ENCODE peak calls at places on chromosomes 2 and 18, in five cellular contexts. T is Peyer's patch; A is CD8-positive, alpha-beta T cell; G is lung; R is HFFc6. K is an unnamed sample.

GRCh38 chr18:58302811-58303210 is 258.8 kb downstream of the NEDD4L start:
- DNase-seq in G (no peak), R (no peak), T (no peak), A (no peak), K (no peak)

GRCh38 chr18:43590182-43590903 is 313.1 kb upstream of the SYT4 start:
- DNase-seq in G (no peak), A (no peak), T (no peak), R (no peak), K (no peak)

GRCh38 chr18:55283309-55283708 is 304.7 kb downstream of the TCF4 start:
- DNase-seq in T (no peak), R (no peak), G (no peak), A (no peak), K (no peak)

GRCh38 chr18:48135436-48135966 is 205.0 kb upstream of the SMAD2 start:
- DNase-seq in R (no peak), T (no peak), A (no peak), G (no peak), K (no peak)

GRCh38 chr2:23206652-23207051 is 178.3 kb upstream of the KLHL29 start:
- DNase-seq in T (no peak), A (no peak), R (no peak), G (no peak), K (no peak)

GRCh38 chr18:6728809-6729246 is 688 bp upstream of the ARHGAP28 start:
- DNase-seq in G (no peak), T (no peak), R (no peak), A (no peak), K (no peak)

GRCh38 chr2:202455114-202455513 is 79.0 kb downstream of the BMPR2 start:
- DNase-seq in G (no peak), T (no peak), A (no peak), R (no peak), K (no peak)

GRCh38 chr2:214410128-214410775 is 602 bp upstream of the VWC2L start:
- DNase-seq in R (no peak), T (no peak), G (no peak), A (no peak), K (no peak)

DNA sequence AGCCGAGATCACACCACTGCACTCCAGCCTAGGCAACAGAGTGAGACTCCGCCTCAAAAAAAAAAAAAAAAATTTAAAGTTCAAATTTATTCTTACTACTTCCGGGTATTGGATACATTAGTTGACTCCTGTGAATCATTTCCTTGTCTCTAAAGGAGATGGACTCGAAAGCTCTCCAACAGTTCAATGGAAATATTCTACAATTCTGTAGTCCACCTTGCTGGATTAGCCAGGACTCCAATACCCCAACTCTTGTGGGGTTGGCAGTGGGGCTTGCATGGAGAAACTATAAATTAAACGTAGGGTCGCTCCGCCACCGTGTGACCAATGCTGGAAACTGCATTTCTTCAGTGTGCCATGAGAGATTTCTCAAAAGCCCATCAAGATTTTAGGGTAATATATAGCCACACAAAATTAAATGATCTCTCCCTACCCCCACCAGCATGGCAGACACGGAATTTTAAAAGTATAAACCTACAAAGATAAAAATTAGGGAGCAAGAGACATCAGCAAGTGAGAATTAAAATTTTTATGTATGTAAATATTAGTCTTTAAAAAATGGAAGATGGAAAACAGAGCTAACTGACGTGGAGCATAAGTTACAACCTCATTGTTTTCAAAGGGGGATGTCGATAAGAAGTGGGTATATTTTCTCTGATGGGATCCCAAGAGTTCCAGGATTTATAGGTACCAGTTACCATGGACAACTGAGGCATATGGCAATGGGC is 27.8 kb upstream of the GAREM2 start:
- DNase-seq in A (peak), T (peak), R (peak), G (peak), K (peak)
- TF ChIP-seq CTCF in A (peak), T (peak), R (peak), G (peak), K (peak)

DNA sequence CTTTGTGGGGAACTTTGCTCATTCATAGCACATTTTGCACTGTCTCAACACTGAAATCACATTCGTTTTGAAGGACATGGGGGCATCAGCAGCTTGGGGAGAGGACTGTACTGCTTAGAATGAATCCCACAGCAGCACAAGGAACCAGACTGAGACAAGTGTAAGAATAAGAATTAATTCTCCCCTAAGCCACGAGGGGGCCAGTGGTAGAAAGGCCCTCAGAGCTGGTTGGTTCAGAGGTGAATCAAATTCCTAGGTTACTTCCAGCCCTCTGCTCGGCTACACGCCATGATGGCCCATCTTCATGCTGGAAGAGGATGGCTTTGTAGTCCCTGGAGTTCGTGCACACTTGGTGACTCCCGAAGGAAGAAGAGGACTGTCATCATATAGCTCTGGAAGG is 12.0 kb upstream of the MC5R start:
- DNase-seq in G (no peak), T (no peak), R (no peak), A (no peak), K (no peak)
- TF ChIP-seq CTCF in G (no peak), T (no peak), R (peak), A (no peak), K (no peak)

GRCh38 chr2:56191617-56192016 is 7.8 kb downstream of the CCDC85A start:
- DNase-seq in R (peak), T (no peak), A (no peak), G (no peak), K (no peak)
- TF ChIP-seq CTCF in R (peak), T (peak), A (no peak), G (peak), K (peak)

DNA sequence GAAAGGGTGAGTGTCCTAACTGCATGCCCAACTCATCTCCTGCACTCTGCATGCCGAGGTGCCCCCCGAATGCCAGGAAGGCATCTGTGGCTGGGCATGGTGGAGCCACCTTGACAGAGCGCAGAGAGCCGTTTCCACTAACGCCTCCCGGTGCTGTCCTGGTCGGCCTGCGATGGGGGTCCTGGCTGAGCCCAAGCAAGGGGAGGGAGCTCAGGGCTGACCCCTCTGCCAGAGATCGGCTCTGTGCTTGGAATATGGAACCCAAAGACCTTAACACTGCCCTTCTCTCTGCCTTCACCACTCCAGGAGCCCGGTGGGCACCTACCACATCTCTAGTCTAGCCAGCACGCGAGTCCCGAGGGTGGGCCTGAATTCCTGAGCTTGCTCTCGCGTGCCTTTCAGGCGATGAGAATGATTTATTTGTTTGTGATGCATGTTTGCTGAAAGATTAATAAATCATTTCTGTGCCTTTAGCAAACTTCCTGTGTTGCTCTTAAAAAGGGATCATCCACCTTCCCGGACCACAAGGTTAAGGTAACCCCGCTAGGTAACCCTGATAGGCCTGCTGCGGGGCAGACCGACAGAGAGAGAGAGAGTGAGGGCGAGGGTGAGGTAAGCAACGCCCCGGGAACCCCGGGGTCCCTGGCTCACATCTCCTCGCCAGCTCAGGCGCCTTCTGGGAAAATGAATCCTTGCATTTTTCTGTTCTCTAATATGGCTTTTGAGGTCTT is 35.3 kb downstream of the PDIA6 start:
- DNase-seq in T (no peak), G (no peak), A (no peak), R (no peak), K (no peak)
- TF ChIP-seq CTCF in T (no peak), G (no peak), A (no peak), R (no peak), K (no peak)

GRCh38 chr2:27972311-27972710 is 81.8 kb downstream of the BABAM2 start:
- DNase-seq in R (no peak), G (no peak), T (no peak), A (no peak), K (no peak)

GRCh38 chr2:27977623-27978312 is 87.2 kb downstream of the BABAM2 start:
- DNase-seq in A (no peak), G (no peak), T (no peak), R (peak), K (peak)

DNA sequence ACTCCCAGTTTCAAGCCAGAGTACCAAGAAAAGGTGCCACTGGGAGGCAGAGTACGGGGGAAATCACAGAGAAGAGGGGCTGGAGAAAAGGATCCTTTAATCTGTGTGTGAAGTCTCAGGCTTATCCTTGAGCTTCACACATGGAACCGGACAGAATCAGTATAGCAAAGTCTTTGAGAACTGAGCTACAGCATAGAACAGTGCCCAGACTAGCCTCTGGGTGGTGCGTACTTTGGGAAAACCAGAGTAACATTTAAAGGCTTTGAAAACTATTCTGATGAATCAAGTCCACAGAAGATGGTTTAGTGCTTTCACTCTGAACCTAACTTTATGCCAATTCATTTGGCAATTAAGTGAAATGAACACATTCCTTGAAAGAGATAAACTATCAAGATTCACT is 83.1 kb downstream of the BABAM2 start:
- DNase-seq in R (peak), G (no peak), A (no peak), T (no peak), K (no peak)
- TF ChIP-seq CTCF in R (peak), G (no peak), A (no peak), T (no peak), K (peak)

DNA sequence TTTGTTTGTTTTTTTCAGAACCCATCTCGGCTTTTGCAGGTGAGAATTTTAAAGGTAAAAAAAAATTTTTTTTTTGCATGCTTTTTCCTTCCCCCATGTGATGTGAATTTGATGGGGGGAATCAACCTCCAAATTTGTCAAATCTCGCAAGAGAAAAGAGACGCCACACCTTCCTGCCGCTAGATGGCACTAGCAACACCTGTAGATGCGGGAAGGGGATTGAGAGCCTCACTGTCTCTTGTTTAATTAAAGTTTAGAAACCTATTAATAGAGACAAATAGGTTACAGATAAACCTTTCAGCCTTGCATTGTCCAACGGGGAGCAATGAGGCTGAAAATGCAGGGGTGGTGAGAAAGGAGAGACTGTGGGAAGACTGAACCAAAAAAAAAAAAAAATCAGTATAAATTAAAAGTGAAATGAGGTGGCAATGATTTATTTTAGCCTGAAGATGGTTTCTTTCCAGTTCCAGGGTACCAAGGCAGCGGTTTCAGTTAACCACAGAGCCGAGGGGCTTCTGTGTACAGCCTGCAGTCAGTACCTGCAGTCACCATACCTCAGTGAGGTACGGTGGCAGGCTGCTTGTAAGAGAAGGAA is 84.6 kb downstream of the NRP2 start:
- DNase-seq in A (peak), T (peak), G (peak), R (peak), K (no peak)
- TF ChIP-seq CTCF in A (peak), T (peak), G (peak), R (peak), K (peak)

GRCh38 chr18:31687529-31687928 is 3.1 kb upstream of the B4GALT6 start:
- DNase-seq in A (no peak), G (no peak), T (no peak), R (no peak), K (no peak)
- TF ChIP-seq CTCF in A (no peak), G (no peak), T (no peak), R (peak), K (no peak)

K was measured in AG09319.